ENCODE peak calls at places on chromosome 10, in nine cellular contexts. V is endothelial cell, H is substantia nigra, P is NCI-H2081 treated with DMSO at 0.1 percent for 48 hours, W is psoas muscle, F is cerebellar nuclear complex, M is adrenal gland, G is ELR, C is epithelial cell of esophagus. S is an unnamed sample.

GRCh38 chr10:62136931-62137330 is 131.7 kb downstream of the RTKN2 start:
- DNase-seq in F (no peak), P (no peak), M (no peak), V (no peak), G (peak; percentile 86), H (no peak), C (no peak), W (no peak), S (no peak)

GRCh38 chr10:21494221-21495001 is 31.1 kb downstream of the SKIDA1 start:
- DNase-seq in C (no peak), P (no peak), V (peak; percentile 47), G (peak; percentile 50), F (no peak), M (peak; percentile 43), W (peak; percentile 55), H (no peak), S (no peak)

GRCh38 chr10:116757246-116757645 is 14.9 kb upstream of the HSPA12A start:
- DNase-seq in F (no peak), C (no peak), P (no peak), H (no peak), G (no peak), V (no peak), M (no peak), W (no peak), S (no peak)

GRCh38 chr10:102775973-102776669 is 32.4 kb downstream of the WBP1L start:
- DNase-seq in G (peak; percentile 79), V (peak; percentile 41), F (no peak), M (peak; percentile 92), C (peak; percentile 65), H (peak; percentile 77), W (peak; percentile 93), P (no peak), S (peak; percentile 50)

GRCh38 chr10:77905086-77905735 is 21.3 kb downstream of the DLG5 start:
- DNase-seq in H (no peak), C (no peak), F (no peak), M (no peak), G (no peak), P (no peak), V (no peak), W (no peak), S (no peak)

GRCh38 chr10:15748137-15748536 is 28.4 kb upstream of the ITGA8 start:
- DNase-seq in M (no peak), W (no peak), C (no peak), F (no peak), H (no peak), P (no peak), V (no peak), G (peak; percentile 6), S (no peak)

GRCh38 chr10:119139464-119140067 is 25.9 kb downstream of the SFXN4 start:
- DNase-seq in V (peak; percentile 52), F (no peak), W (no peak), C (peak; percentile 56), H (no peak), G (peak; percentile 60), P (no peak), M (peak; percentile 62), S (peak; percentile 57)

GRCh38 chr10:75097666-75098285 is 13.7 kb upstream of the SAMD8 start:
- DNase-seq in P (no peak), G (peak; percentile 27), V (no peak), H (no peak), F (no peak), M (no peak), C (no peak), W (no peak), S (no peak)

GRCh38 chr10:58963723-58964124 is 212.7 kb upstream of the PHYHIPL start:
- DNase-seq in G (no peak), F (no peak), M (no peak), W (no peak), P (no peak), H (peak; percentile 95), V (no peak), C (no peak), S (no peak)

GRCh38 chr10:68876919-68877250 is 24.2 kb upstream of the DDX50 start:
- DNase-seq in H (no peak), C (no peak), G (no peak), W (no peak), P (no peak), F (no peak), V (no peak), M (no peak), S (no peak)

GRCh38 chr10:87921934-87922688 is 58.7 kb downstream of the PTEN start:
- DNase-seq in F (no peak), C (no peak), W (no peak), V (no peak), H (no peak), G (no peak), P (no peak), M (no peak), S (no peak)

GRCh38 chr10:59585046-59585700 is 124.5 kb downstream of the SLC16A9 start:
- DNase-seq in C (peak; percentile 36), W (no peak), V (no peak), P (peak; percentile 39), F (no peak), G (no peak), H (peak; percentile 11), M (peak; percentile 7), S (no peak)

GRCh38 chr10:17368708-17369272 is 85.6 kb downstream of the ST8SIA6 start:
- DNase-seq in F (no peak), H (no peak), V (no peak), M (no peak), W (no peak), P (no peak), C (peak; percentile 86), G (peak; percentile 10), S (no peak)

GRCh38 chr10:61835069-61835908 is 66.2 kb upstream of the ARID5B start:
- DNase-seq in C (peak; percentile 75), M (peak; percentile 69), V (peak; percentile 26), P (no peak), G (peak; percentile 78), W (no peak), H (no peak), F (no peak), S (no peak)

GRCh38 chr10:109264004-109264403 is 659.3 kb downstream of the XPNPEP1 start:
- DNase-seq in F (no peak), G (no peak), P (no peak), W (no peak), M (no peak), V (no peak), C (no peak), H (no peak), S (no peak)

GRCh38 chr10:101840102-101840684 is 3.4 kb downstream of the KCNIP2 start:
- DNase-seq in C (no peak), H (peak; percentile 67), F (no peak), W (no peak), M (no peak), V (no peak), P (no peak), G (peak; percentile 41), S (no peak)

GRCh38 chr10:33862706-33863105 is 528.2 kb upstream of the NRP1 start:
- DNase-seq in G (no peak), W (no peak), C (no peak), H (no peak), P (no peak), F (no peak), M (no peak), V (no peak), S (no peak)

GRCh38 chr10:10774416-10774815 is 243.3 kb upstream of the CELF2 start:
- DNase-seq in V (no peak), C (no peak), F (peak; percentile 37), P (no peak), G (no peak), W (no peak), M (no peak), H (no peak), S (no peak)

GRCh38 chr10:32957341-32958084 is 517 bp downstream of the ITGB1 start:
- DNase-seq in V (peak; percentile 55), H (peak; percentile 31), P (no peak), M (peak; percentile 66), W (peak; percentile 82), F (no peak), C (no peak), G (no peak), S (peak; percentile 34)

GRCh38 chr10:114244126-114244525 is 5.1 kb downstream of the VWA2 start:
- DNase-seq in P (no peak), M (no peak), G (no peak), V (no peak), F (no peak), C (no peak), W (no peak), H (no peak), S (no peak)

GRCh38 chr10:46073564-46073963 is 27.5 kb upstream of the MSMB start:
- DNase-seq in M (no peak), V (no peak), W (no peak), F (no peak), P (no peak), G (no peak), C (no peak), H (no peak), S (no peak)

GRCh38 chr10:103451091-103451801 is 924 bp downstream of the CALHM2 start:
- DNase-seq in F (no peak), G (peak; percentile 77), V (no peak), M (peak; percentile 89), W (peak; percentile 85), H (no peak), C (peak; percentile 40), P (no peak), S (peak; percentile 53)

GRCh38 chr10:34254596-34254995 is 560.5 kb downstream of the PARD3 start:
- DNase-seq in W (no peak), G (peak; percentile 69), H (no peak), C (peak; percentile 86), F (no peak), P (no peak), M (no peak), V (no peak), S (no peak)

GRCh38 chr10:103284170-103284569 is 7.2 kb downstream of the INA start:
- DNase-seq in C (peak; percentile 78), M (no peak), P (no peak), F (no peak), H (no peak), W (no peak), G (peak; percentile 31), V (no peak), S (no peak)

GRCh38 chr10:785539-786214 is 96.2 kb upstream of the DIP2C start:
- DNase-seq in M (no peak), C (no peak), P (no peak), F (no peak), V (no peak), W (peak; percentile 45), G (no peak), H (no peak), S (no peak)

GRCh38 chr10:99682752-99683151 is 23.4 kb downstream of the ENTPD7 start:
- DNase-seq in G (peak; percentile 27), P (no peak), F (no peak), H (no peak), W (no peak), C (peak; percentile 62), M (no peak), V (no peak), S (no peak)

GRCh38 chr10:125160856-125161569 is 650 bp upstream of the CTBP2 start:
- DNase-seq in G (peak; percentile 92), V (peak; percentile 88), F (no peak), C (peak; percentile 78), M (peak; percentile 88), W (peak; percentile 89), P (no peak), H (peak; percentile 59), S (no peak)

GRCh38 chr10:21524526-21525366 is 736 bp downstream of the SKIDA1 start:
- DNase-seq in F (no peak), P (no peak), V (peak; percentile 23), G (peak; percentile 50), C (peak; percentile 52), M (peak; percentile 60), W (no peak), H (no peak), S (no peak)